ENCODE peak calls at places on chromosome X, in six cellular contexts. I, X, N, L, O and W are unnamed samples.

GRCh38 chrX:110341189-110342035 is 17.2 kb upstream of the RTL9 start:
- DNase-seq in N (no peak), O (peak), L (peak), I (no peak), X (peak), W (peak)

GRCh38 chrX:123313486-123313885 is 129.4 kb downstream of the GRIA3 start:
- DNase-seq in I (no peak), X (no peak), N (no peak), O (no peak), L (no peak), W (no peak)

GRCh38 chrX:146243071-146243470 is 425.4 kb downstream of the SLITRK2 start:
- DNase-seq in I (no peak), X (no peak), N (no peak), L (no peak), O (no peak), W (no peak)

GRCh38 chrX:1322393-1322792 is 14.2 kb upstream of the IL3RA start:
- DNase-seq in X (no peak), N (peak), L (no peak), O (no peak), I (no peak), W (no peak)

GRCh38 chrX:29690061-29690460 is 525.3 kb upstream of the MAGEB2 start:
- DNase-seq in X (peak), I (no peak), L (no peak), N (no peak), O (peak), W (peak)

GRCh38 chrX:56762707-56763555 is 33.9 kb downstream of the NBDY start:
- DNase-seq in N (no peak), L (no peak), O (no peak), X (no peak), I (no peak), W (no peak)

GRCh38 chrX:111083101-111083500 is 12.9 kb upstream of the PAK3 start:
- DNase-seq in I (no peak), N (no peak), X (peak), O (no peak), L (no peak), W (no peak)

GRCh38 chrX:7515681-7516413 is 327.1 kb upstream of the VCX start:
- DNase-seq in I (no peak), N (no peak), X (peak), O (peak), L (no peak), W (peak)

GRCh38 chrX:68684291-68684918 is 36.9 kb downstream of the STARD8 start:
- DNase-seq in I (no peak), X (no peak), L (no peak), O (no peak), N (peak), W (no peak)

GRCh38 chrX:39848243-39848642 is 249.5 kb downstream of the BCOR start:
- DNase-seq in N (no peak), X (no peak), O (no peak), I (no peak), L (no peak), W (peak)

GRCh38 chrX:29617276-29617675 is 598.1 kb upstream of the MAGEB2 start:
- DNase-seq in I (no peak), N (no peak), O (peak), L (peak), X (peak), W (no peak)

GRCh38 chrX:40120838-40121580 is 23.3 kb upstream of the BCOR start:
- DNase-seq in I (no peak), X (no peak), O (no peak), L (no peak), N (peak), W (peak)

GRCh38 chrX:153903238-153903980 is 1.1 kb upstream of the AVPR2 start:
- DNase-seq in L (no peak), N (peak), I (no peak), O (no peak), X (no peak), W (no peak)

GRCh38 chrX:12975999-12976558 is 1.2 kb downstream of the TMSB4X start:
- DNase-seq in X (no peak), I (no peak), O (peak), L (no peak), N (peak), W (peak)

GRCh38 chrX:107714196-107714811 is 61.3 kb downstream of the TSC22D3 start:
- DNase-seq in O (no peak), L (no peak), N (no peak), I (no peak), X (no peak), W (no peak)
- H3K4me3 ChIP-seq in O (peak), L (no peak), N (no peak), I (peak), X (no peak), W (peak)

DNA sequence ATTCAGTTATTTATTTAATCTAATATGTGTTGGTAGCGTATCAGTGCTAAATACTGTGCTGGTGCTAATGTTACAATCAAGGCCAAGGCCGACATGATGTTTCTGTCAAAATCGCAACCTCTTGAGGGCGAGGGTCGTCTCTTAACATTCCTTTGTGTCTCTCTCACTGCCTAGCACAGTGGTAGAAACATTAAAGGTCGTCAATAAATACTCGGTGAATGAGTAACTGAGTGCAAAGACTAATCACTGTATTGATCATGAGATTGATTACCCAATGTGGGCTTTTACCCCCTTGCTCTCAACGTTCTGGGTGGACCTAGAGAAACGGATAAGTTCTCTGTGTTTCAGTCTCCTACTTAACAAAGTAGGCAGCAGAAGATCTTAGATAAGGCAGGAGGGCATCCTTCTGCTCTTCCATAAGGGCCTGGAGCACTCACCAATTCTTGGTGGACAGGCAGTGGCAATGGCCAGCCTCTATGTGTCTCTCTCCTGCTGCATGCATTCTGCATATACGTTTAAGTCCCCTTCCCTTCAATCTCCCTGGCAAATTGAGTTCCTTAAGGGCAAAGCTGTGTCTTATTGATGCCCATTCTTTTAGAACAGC is 30.1 kb downstream of the TMEM255A start:
- DNase-seq in X (no peak), O (no peak), L (no peak), N (no peak), I (no peak), W (no peak)
- TF ChIP-seq CTCF in X (no peak), O (no peak), L (no peak), N (no peak), I (no peak), W (no peak)

GRCh38 chrX:77447339-77448149 is at the start of gene FGF16:
- DNase-seq in O (no peak), X (no peak), N (peak), L (no peak), I (no peak), W (no peak)

GRCh38 chrX:77444075-77444474 is 3.1 kb upstream of the FGF16 start:
- DNase-seq in L (no peak), I (no peak), X (no peak), O (no peak), N (no peak), W (no peak)

GRCh38 chrX:77446840-77447239 is 349 bp upstream of the FGF16 start:
- DNase-seq in X (no peak), L (no peak), I (no peak), N (no peak), O (no peak), W (no peak)

GRCh38 chrX:77448170-77448569 is 981 bp downstream of the FGF16 start:
- DNase-seq in X (no peak), I (no peak), L (no peak), O (no peak), N (no peak), W (no peak)

DNA sequence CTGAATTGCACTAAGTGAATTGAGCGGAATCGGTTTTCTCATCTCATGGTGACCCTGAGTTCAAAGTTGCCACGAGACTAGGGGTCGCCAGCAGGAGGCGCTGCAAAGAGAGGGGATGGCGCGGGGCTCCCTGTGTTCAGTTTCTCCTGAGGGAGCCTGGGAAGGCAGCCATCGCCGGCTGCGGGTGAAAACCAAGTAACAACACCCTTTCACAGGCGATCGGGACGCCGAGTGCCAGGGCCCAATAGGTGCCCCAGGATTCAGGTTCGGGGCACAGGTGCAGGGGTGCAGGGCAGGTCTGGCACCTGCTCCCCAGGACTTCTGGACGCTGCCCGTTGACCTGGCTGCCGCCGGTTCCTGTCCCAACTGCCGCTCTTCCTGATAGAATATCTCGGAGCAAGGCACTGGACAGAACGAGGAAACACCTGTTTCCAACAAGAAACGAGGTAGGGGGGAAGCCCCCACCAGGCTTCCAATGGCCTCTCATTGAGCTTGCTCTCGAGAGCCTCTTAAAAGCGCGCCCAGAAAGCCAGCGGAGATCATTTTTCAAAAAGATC is 1.1 kb upstream of the FGF16 start:
- DNase-seq in L (no peak), O (no peak), I (no peak), N (no peak), X (no peak), W (no peak)
- H3K4me3 ChIP-seq in L (peak), O (peak), I (peak), N (no peak), X (no peak), W (peak)

DNA sequence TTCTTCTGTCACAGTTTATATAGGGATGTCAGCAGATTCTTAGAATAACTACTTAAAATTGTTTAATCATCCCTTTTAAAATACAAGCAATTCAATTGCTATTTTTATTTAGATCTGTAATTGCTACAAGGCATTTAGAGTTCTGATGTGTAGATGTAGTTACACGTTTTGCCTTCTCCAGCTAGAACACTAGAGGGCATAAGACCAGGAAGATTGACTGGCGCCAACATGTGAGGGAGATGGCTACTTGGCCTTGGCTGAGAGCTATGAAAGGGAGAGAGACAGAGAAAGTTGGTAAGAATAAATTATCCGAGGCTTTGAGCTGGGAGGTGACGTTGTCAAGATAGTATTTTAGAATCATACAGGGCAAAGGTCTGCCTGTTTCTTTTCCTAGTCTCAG is 563.7 kb upstream of the PRKX start:
- DNase-seq in L (no peak), O (no peak), I (no peak), N (peak), X (peak), W (peak)
- TF ChIP-seq CTCF in L (no peak), O (no peak), I (no peak), N (no peak), X (peak), W (no peak)

DNA sequence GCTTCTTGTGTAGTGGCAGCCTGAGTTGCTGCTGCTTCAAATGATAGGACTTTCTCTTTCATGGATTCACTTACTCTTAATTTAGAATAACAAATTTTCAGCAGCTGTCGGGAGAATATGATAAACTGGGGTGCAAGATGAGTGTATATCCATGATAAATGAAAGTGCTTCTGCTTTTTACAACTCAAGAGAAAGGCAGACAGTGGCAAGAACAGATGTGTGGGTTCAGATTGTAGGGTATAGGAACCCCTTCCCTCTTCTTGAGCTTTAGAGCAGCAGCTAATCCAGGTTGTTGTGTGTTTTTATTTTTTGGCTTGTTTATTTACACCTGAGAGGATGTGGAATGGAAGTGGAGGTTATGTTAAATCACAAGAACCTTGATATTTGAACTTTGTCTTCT is 1.1 kb downstream of the SH3BGRL start:
- DNase-seq in O (no peak), L (no peak), X (no peak), I (no peak), N (no peak), W (no peak)
- H3K4me3 ChIP-seq in O (peak), L (peak), X (peak), I (peak), N (peak), W (peak)

DNA sequence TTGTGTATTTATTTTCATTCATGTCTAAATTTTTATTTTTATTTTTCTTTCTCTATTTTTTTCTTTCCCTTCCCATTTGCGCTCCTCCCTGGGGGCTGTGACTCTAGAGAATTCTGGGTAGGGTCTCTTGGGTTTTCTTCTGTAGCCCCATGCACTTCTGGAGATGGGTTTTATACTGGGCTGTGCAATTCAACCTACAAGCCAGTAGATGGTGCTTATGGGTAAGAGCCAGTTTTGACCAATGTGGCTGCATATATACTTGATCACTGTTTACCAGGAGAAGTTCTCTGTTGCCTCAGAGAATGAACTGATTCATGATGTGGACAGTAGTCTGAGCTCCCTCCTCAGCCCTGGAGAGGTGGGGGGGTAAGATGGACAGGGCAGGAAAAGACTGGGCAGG is 614.6 kb downstream of the PCDH19 start:
- DNase-seq in L (no peak), X (no peak), I (no peak), N (no peak), O (no peak), W (peak)
- TF ChIP-seq CTCF in L (peak), X (peak), I (no peak), N (no peak), O (no peak), W (no peak)

DNA sequence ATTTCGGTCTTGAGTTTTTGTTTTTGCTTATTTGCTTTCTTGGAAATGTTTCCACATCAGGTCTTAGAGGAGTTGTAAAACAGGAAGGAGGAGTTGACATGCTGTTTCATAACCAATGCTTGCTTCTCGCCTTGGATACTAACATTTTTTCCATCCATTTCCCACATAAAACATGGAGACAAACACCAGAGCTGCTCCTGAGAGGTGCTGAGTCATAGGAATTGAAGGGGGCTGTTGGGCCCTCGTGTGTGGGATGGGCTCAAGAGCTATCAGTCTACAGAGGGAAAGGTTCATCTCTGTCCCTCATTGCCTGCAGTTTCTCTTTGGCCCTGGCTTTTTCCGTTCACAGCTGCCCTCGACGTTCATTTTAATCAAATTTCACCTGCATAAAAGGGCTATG is 29.9 kb downstream of the TBL1X start:
- DNase-seq in N (no peak), X (no peak), I (no peak), O (no peak), L (peak), W (peak)
- H3K4me3 ChIP-seq in N (no peak), X (no peak), I (no peak), O (no peak), L (no peak), W (no peak)

GRCh38 chrX:18390941-18391538 is 34.4 kb upstream of the CDKL5 start:
- DNase-seq in N (peak), O (peak), I (no peak), X (peak), L (peak), W (peak)
- TF ChIP-seq CTCF in N (no peak), O (peak), I (peak), X (peak), L (peak), W (peak)

GRCh38 chrX:132271330-132271729 is 52.1 kb upstream of the RAP2C start:
- DNase-seq in I (no peak), X (peak), L (no peak), N (no peak), O (no peak), W (peak)
- H3K4me3 ChIP-seq in I (no peak), X (no peak), L (no peak), N (no peak), O (no peak), W (no peak)